ENCODE peak calls at places on chromosomes 12 and 14, in six cellular contexts. C, S, Q, U, N and G are unnamed samples.

GRCh38 chr14:67269338-67270060 is 28.3 kb downstream of the PALS1 start:
- DNase-seq in C (no peak), S (peak), Q (peak), U (peak), N (no peak), G (peak)

GRCh38 chr14:104281768-104282301 is 143.4 kb downstream of the KIF26A start:
- DNase-seq in C (peak), S (no peak), Q (no peak), U (no peak), N (no peak), G (no peak)

GRCh38 chr12:132847363-132848356 is 19.0 kb upstream of the GOLGA3 start:
- DNase-seq in C (no peak), S (no peak), Q (no peak), U (no peak), N (no peak), G (no peak)

GRCh38 chr12:125340791-125341190 is 275.6 kb downstream of the AACS start:
- DNase-seq in C (no peak), S (peak), Q (no peak), U (peak), N (no peak), G (peak)

GRCh38 chr12:81088221-81088620 is 10.3 kb downstream of the ACSS3 start:
- DNase-seq in C (no peak), S (no peak), Q (no peak), U (no peak), N (no peak), G (no peak)

GRCh38 chr14:67524152-67524963 is 8.7 kb upstream of the PLEKHH1 start:
- DNase-seq in C (no peak), S (peak), Q (no peak), U (peak), N (no peak), G (no peak)

GRCh38 chr12:67217647-67218046 is 51.5 kb upstream of the CAND1 start:
- DNase-seq in C (no peak), S (no peak), Q (no peak), U (no peak), N (no peak), G (no peak)

GRCh38 chr12:97752129-97752528 is 289.5 kb downstream of the RMST start:
- DNase-seq in C (no peak), S (no peak), Q (no peak), U (no peak), N (no peak), G (no peak)

GRCh38 chr12:129075451-129076208 is 222.4 kb downstream of the GLT1D1 start:
- DNase-seq in C (no peak), S (no peak), Q (no peak), U (no peak), N (no peak), G (no peak)

GRCh38 chr12:57874166-57875108 is 27.9 kb upstream of the CTDSP2 start:
- DNase-seq in C (no peak), S (no peak), Q (no peak), U (no peak), N (no peak), G (no peak)

GRCh38 chr14:102733326-102733725 is 43.9 kb upstream of the TRAF3 start:
- DNase-seq in C (no peak), S (no peak), Q (no peak), U (no peak), N (peak), G (no peak)

GRCh38 chr12:101824831-101825230 is 5.9 kb downstream of the GNPTAB start:
- DNase-seq in C (no peak), S (no peak), Q (no peak), U (no peak), N (no peak), G (no peak)

GRCh38 chr12:106601031-106601430 is 18.2 kb downstream of the RFX4 start:
- DNase-seq in C (no peak), S (no peak), Q (no peak), U (no peak), N (no peak), G (no peak)

GRCh38 chr12:119169150-119169549 is 9.6 kb upstream of the HSPB8 start:
- DNase-seq in C (no peak), S (no peak), Q (no peak), U (no peak), N (no peak), G (no peak)

GRCh38 chr14:22316473-22316872 is 272.6 kb downstream of the DAD1 start:
- DNase-seq in C (no peak), S (no peak), Q (no peak), U (no peak), N (no peak), G (no peak)

GRCh38 chr14:30332374-30332773 is 226.6 kb upstream of the G2E3 start:
- DNase-seq in C (no peak), S (no peak), Q (no peak), U (no peak), N (no peak), G (no peak)

GRCh38 chr12:104586325-104587048 is 129.7 kb downstream of the CHST11 start:
- DNase-seq in C (no peak), S (no peak), Q (no peak), U (no peak), N (no peak), G (no peak)

GRCh38 chr12:57765698-57766463 is 997 bp downstream of the CYP27B1 start:
- DNase-seq in C (no peak), S (no peak), Q (no peak), U (no peak), N (no peak), G (no peak)

GRCh38 chr12:26833692-26834168 is 736 bp upstream of the ITPR2 start:
- DNase-seq in C (peak), S (no peak), Q (no peak), U (peak), N (peak), G (no peak)

GRCh38 chr12:120890963-120891362 is 13.2 kb downstream of the SPPL3 start:
- DNase-seq in C (no peak), S (no peak), Q (no peak), U (no peak), N (no peak), G (no peak)
- H3K4me3 ChIP-seq in C (no peak), S (no peak), Q (no peak), U (no peak), N (no peak), G (no peak)

GRCh38 chr12:10615532-10615931 is 2.1 kb upstream of the MAGOHB start:
- DNase-seq in C (no peak), S (no peak), Q (no peak), U (no peak), N (no peak), G (no peak)
- TF ChIP-seq CTCF in C (no peak), S (peak), Q (no peak), U (no peak), N (no peak), G (no peak)

DNA sequence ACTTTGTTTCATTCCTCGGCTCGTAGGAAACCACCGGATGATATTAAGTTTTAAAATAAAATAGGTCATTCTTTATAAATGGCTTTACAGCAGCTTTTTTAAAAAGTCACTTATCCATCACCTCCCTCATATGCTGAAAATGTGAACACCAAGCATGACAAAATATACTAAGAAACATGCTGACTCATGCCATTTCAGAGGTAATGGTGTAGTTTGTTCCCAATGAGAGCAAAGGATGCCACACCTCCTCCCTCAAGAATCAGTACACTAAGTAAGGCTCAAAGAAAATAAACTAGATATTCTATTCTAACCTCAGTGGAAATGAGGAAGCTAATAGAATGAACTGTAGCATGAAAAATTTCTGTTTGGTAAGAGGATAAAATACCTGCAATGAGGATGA is 5.5 kb upstream of the DIO2 start:
- DNase-seq in C (no peak), S (no peak), Q (no peak), U (peak), N (no peak), G (no peak)
- H3K4me3 ChIP-seq in C (no peak), S (no peak), Q (no peak), U (no peak), N (no peak), G (no peak)

GRCh38 chr14:53838374-53838773 is 118.3 kb downstream of the BMP4 start:
- DNase-seq in C (no peak), S (no peak), Q (no peak), U (no peak), N (no peak), G (no peak)

GRCh38 chr14:53840444-53840843 is 116.2 kb downstream of the BMP4 start:
- DNase-seq in C (no peak), S (no peak), Q (no peak), U (peak), N (no peak), G (no peak)

GRCh38 chr14:53841109-53842099 is 115.2 kb downstream of the BMP4 start:
- DNase-seq in C (no peak), S (no peak), Q (no peak), U (no peak), N (no peak), G (no peak)

GRCh38 chr14:53836546-53836945 is 120.1 kb downstream of the BMP4 start:
- DNase-seq in C (no peak), S (no peak), Q (no peak), U (no peak), N (no peak), G (no peak)
- TF ChIP-seq CTCF in C (no peak), S (no peak), Q (no peak), U (no peak), N (no peak), G (no peak)

DNA sequence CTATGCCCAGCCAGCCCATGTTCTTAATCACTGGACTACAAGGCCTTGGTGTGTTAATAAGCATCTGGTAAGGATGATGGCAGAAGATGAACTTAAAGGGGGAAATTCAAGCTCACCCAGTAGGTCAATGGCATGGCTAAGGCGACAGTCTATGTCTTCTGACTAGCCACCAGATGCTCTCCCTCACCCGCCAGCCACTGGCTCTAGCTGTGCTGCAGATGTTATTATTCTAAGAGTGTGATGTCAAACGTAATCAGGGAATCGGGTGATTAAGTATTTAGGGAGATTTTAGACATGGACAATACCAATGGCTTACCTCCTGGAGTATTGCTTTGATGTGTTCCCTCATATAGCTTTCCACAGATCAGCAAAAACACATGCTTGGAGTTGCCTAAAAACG is 39.2 kb upstream of the MAX start:
- DNase-seq in C (no peak), S (no peak), Q (no peak), U (no peak), N (no peak), G (no peak)
- H3K4me3 ChIP-seq in C (no peak), S (no peak), Q (no peak), U (no peak), N (no peak), G (no peak)

DNA sequence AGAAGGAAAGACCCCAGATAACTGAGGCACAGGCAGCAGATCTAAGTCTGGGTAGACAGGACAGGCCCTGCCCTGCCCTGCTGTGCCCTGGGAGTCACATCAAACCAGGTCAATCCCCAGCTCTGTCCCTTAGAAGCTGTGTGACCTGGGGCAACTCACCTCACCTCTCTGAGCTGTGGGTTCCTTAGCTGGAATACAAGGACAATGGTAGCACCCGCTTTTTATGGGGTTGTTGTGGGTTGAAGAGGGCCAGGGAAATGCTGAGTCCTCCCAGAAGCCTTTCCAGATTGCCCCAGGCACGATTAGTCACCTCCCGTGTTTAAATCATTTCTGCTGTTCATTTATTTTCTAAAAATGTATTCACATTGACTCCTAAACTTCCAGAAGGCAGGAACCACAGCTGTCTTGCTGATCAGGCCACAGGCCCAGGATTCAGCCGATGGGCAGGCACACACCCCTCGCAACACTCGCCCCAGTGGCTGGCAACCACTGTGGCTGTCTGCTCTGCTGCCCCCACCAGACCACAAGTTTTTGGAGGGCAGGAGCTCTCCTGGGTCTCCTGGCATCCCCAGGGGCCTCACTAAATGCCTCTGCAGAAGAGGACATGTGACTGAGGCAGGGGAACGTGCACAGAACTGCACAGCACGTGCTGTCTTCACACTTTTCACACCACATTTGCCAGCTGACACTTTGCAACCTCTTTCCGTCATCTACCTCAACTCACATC is 3.0 kb downstream of the SELPLG start:
- DNase-seq in C (no peak), S (no peak), Q (no peak), U (peak), N (no peak), G (no peak)
- TF ChIP-seq CTCF in C (no peak), S (no peak), Q (no peak), U (no peak), N (no peak), G (no peak)